ENCODE peak calls at places on chromosomes 6 and 20, in eight cellular contexts. Y is HCT116; H is A549; M is cardiac fibroblast; T is tibial artery; J is CD8-positive, alpha-beta T cell; B is mucosa of descending colon; R is fibroblast of pulmonary artery. Z is an unnamed sample.

GRCh38 chr6:160930547-160931377 is 60.8 kb upstream of the MAP3K4 start:
- DNase-seq in Y (peak), H (peak), M (peak), T (peak), J (peak), B (peak), R (peak), Z (peak)

GRCh38 chr6:133286765-133287164 is 45.6 kb downstream of the EYA4 start:
- DNase-seq in Y (no peak), H (no peak), M (peak), T (no peak), J (no peak), B (no peak), R (peak), Z (no peak)

GRCh38 chr6:131846023-131846663 is 38.3 kb downstream of the ENPP1 start:
- DNase-seq in Y (no peak), H (no peak), M (no peak), T (no peak), J (no peak), B (no peak), R (no peak), Z (no peak)

GRCh38 chr6:35544748-35545361 is 32.2 kb upstream of the TULP1 start:
- DNase-seq in Y (no peak), H (no peak), M (no peak), T (no peak), J (no peak), B (no peak), R (no peak), Z (no peak)

GRCh38 chr20:56483970-56484369 is 15.5 kb downstream of the RTF2 start:
- DNase-seq in Y (no peak), H (no peak), M (no peak), T (no peak), J (no peak), B (no peak), R (no peak), Z (no peak)

GRCh38 chr20:48405909-48406308 is 421.9 kb downstream of the PREX1 start:
- DNase-seq in Y (no peak), H (no peak), M (no peak), T (no peak), J (no peak), B (no peak), R (no peak), Z (no peak)

GRCh38 chr6:56944651-56945050 is 10.3 kb upstream of the BEND6 start:
- DNase-seq in Y (no peak), H (no peak), M (no peak), T (no peak), J (no peak), B (no peak), R (no peak), Z (no peak)

GRCh38 chr6:5705256-5705655 is 301.5 kb downstream of the NRN1 start:
- DNase-seq in Y (no peak), H (no peak), M (no peak), T (no peak), J (no peak), B (no peak), R (no peak), Z (no peak)

GRCh38 chr20:25038103-25038410 is 19.9 kb downstream of the ACSS1 start:
- DNase-seq in Y (no peak), H (no peak), M (no peak), T (no peak), J (no peak), B (no peak), R (no peak), Z (no peak)

GRCh38 chr6:83369692-83370091 is 61.2 kb downstream of the ME1 start:
- DNase-seq in Y (no peak), H (no peak), M (no peak), T (no peak), J (no peak), B (no peak), R (no peak), Z (no peak)

GRCh38 chr6:166556336-166556735 is 30.1 kb downstream of the RAMACL start:
- DNase-seq in Y (no peak), H (no peak), M (no peak), T (no peak), J (no peak), B (no peak), R (no peak), Z (no peak)

GRCh38 chr20:46222521-46223007 is 85.7 kb downstream of the CDH22 start:
- DNase-seq in Y (no peak), H (no peak), M (peak), T (no peak), J (no peak), B (no peak), R (no peak), Z (no peak)

GRCh38 chr6:166173292-166173951 is 5.8 kb upstream of the TBXT start:
- DNase-seq in Y (peak), H (no peak), M (peak), T (no peak), J (no peak), B (no peak), R (peak), Z (no peak)

GRCh38 chr6:14652536-14652935 is 535.0 kb downstream of the CD83 start:
- DNase-seq in Y (no peak), H (no peak), M (no peak), T (no peak), J (no peak), B (no peak), R (no peak), Z (no peak)

GRCh38 chr6:161166677-161167076 is 107.2 kb downstream of the AGPAT4 start:
- DNase-seq in Y (no peak), H (no peak), M (no peak), T (no peak), J (no peak), B (no peak), R (no peak), Z (no peak)

GRCh38 chr6:134822920-134823430 is 126.9 kb downstream of the ALDH8A1 start:
- DNase-seq in Y (peak), H (peak), M (peak), T (no peak), J (no peak), B (no peak), R (peak), Z (no peak)

GRCh38 chr6:131652472-131652871 is 15.4 kb downstream of the ENPP3 start:
- DNase-seq in Y (no peak), H (no peak), M (no peak), T (no peak), J (no peak), B (no peak), R (no peak), Z (no peak)

GRCh38 chr6:134609862-134610261 is 291.9 kb upstream of the SGK1 start:
- DNase-seq in Y (no peak), H (no peak), M (no peak), T (no peak), J (no peak), B (no peak), R (no peak), Z (no peak)

GRCh38 chr6:156175971-156176421 is 601.2 kb upstream of the ARID1B start:
- DNase-seq in Y (peak), H (peak), M (no peak), T (no peak), J (no peak), B (no peak), R (no peak), Z (no peak)

GRCh38 chr20:25725639-25726038 is 29.0 kb upstream of the ZNF337 start:
- DNase-seq in Y (no peak), H (no peak), M (no peak), T (no peak), J (no peak), B (no peak), R (no peak), Z (no peak)

GRCh38 chr6:85435872-85436271 is 14.0 kb upstream of the NT5E start:
- DNase-seq in Y (no peak), H (no peak), M (no peak), T (no peak), J (no peak), B (no peak), R (no peak), Z (no peak)

GRCh38 chr6:8707956-8708772 is 272.8 kb upstream of the SLC35B3 start:
- DNase-seq in Y (peak), H (peak), M (no peak), T (no peak), J (no peak), B (peak), R (peak), Z (no peak)

GRCh38 chr6:116382587-116382986 is 11.8 kb downstream of the DSE start:
- DNase-seq in Y (no peak), H (no peak), M (no peak), T (no peak), J (no peak), B (no peak), R (no peak), Z (no peak)

GRCh38 chr20:45821942-45822341 is 5.2 kb downstream of the TNNC2 start:
- DNase-seq in Y (no peak), H (no peak), M (no peak), T (no peak), J (no peak), B (no peak), R (no peak), Z (no peak)

GRCh38 chr6:150596439-150596838 is 3.2 kb upstream of the PLEKHG1 start:
- DNase-seq in Y (no peak), H (no peak), M (no peak), T (no peak), J (no peak), B (no peak), R (no peak), Z (no peak)

GRCh38 chr6:6715465-6715864 is 126.9 kb downstream of the LY86 start:
- DNase-seq in Y (no peak), H (no peak), M (no peak), T (no peak), J (no peak), B (no peak), R (no peak), Z (no peak)

DNA sequence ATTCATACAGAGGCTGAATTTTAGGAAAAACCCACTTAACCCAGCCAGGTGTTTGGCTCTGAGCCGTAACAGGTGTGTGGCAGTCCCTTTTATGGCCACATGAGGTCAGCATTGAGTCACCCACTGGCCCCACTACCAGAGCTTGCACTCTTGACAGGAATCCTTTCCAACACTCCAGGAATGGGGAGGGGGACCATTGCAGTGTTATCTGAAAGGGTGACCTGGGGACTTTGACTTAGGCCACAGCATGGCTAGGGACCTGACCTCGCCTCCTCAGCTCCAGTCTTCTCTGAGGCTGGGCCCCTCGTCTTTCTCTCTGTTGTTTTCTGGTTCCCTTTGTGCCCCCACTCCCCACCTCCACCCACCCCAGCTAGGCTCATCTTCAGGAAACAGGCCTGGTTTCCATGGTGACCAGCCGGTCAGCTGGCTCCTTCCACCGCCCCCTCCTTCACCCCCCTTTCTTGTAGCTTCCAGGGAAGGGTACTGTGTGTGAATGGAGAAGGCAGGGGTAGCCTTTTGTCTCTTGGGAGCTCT is 2.1 kb upstream of the TMEM151B start:
- DNase-seq in Y (no peak), H (peak), M (peak), T (no peak), J (peak), B (no peak), R (peak), Z (no peak)
- TF ChIP-seq CTCF in Y (peak), H (peak), M (peak), T (peak), J (peak), B (peak), R (peak), Z (peak)

GRCh38 chr20:6466065-6466810 is 301.2 kb upstream of the BMP2 start:
- DNase-seq in Y (no peak), H (no peak), M (peak), T (no peak), J (no peak), B (no peak), R (peak), Z (no peak)
- H3K4me3 ChIP-seq in Y (no peak), H (no peak), M (no peak), T (no peak), J (no peak), B (no peak), R (no peak), Z (no peak)

DNA sequence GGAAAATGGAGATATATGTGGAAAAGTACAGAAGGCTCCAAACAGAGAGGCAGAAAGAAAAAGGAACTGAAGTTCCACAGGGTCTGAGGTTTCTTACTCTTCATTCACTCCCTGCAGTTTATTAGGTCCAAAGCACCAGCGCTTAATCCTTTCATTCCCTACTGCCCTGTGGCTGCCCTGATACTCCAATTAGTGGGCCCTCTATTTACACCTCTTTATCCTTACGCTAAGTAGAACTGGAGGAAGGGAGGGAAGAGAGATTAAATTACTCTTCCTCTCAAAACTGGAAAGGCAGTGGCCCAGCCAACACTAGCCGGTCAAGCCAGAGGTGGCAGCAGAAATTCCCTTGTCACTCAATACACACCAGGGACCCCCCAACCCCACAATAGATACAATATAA is 20.4 kb downstream of the TRERF1 start:
- DNase-seq in Y (no peak), H (no peak), M (no peak), T (no peak), J (no peak), B (no peak), R (no peak), Z (no peak)
- TF ChIP-seq CTCF in Y (no peak), H (no peak), M (no peak), T (no peak), J (no peak), B (no peak), R (no peak), Z (no peak)

GRCh38 chr6:31927868-31928671 is 553 bp downstream of the C2 start:
- DNase-seq in Y (no peak), H (no peak), M (no peak), T (no peak), J (no peak), B (no peak), R (no peak), Z (no peak)
- H3K4me3 ChIP-seq in Y (no peak), H (no peak), M (no peak), T (no peak), J (no peak), B (no peak), R (no peak), Z (no peak)